ENCODE peak calls at places on chromosomes 7 and 10, in seven cellular contexts. O is AG10803; J is skeletal muscle cell; E is activated naive CD8-positive, alpha-beta T cell treated with anti-CD3 and anti-CD28 coated beads, Interleukin-2, amount 50 U/mL, for 16 hours; A is activated effector memory CD4-positive, alpha-beta T cell treated with Interleukin-2 at 50 U/mL for 16 hours; I is T-helper 1 cell; B is stimulated activated CD4-positive, alpha-beta T cell treated with anti-CD3 and anti-CD28 coated beads, TNF-alpha, amount 100 ng/mL, for 24 hours. P is an unnamed sample.

GRCh38 chr7:1703475-1704325 is 33.6 kb downstream of the ELFN1 start:
- DNase-seq in O (no peak), J (no peak), E (no peak), A (no peak), I (no peak), B (no peak), P (no peak)

GRCh38 chr7:69228212-69228811 is 370.0 kb upstream of the AUTS2 start:
- DNase-seq in O (no peak), J (no peak), E (no peak), A (no peak), I (no peak), B (no peak), P (no peak)

GRCh38 chr10:7258948-7259523 is 151.8 kb downstream of the SFMBT2 start:
- DNase-seq in O (no peak), J (peak; percentile 31), E (peak; percentile 40), A (peak; percentile 35), I (no peak), B (peak; percentile 51), P (no peak)

GRCh38 chr10:124420254-124420653 is 1.5 kb upstream of the OAT start:
- DNase-seq in O (no peak), J (no peak), E (no peak), A (no peak), I (no peak), B (no peak), P (no peak)

GRCh38 chr10:123669901-123670300 is 3.7 kb downstream of the GPR26 start:
- DNase-seq in O (peak; percentile 62), J (no peak), E (no peak), A (no peak), I (no peak), B (no peak), P (peak; percentile 54)

GRCh38 chr7:21142081-21142480 is 285.8 kb upstream of the SP4 start:
- DNase-seq in O (no peak), J (no peak), E (no peak), A (no peak), I (no peak), B (no peak), P (no peak)

GRCh38 chr10:84329094-84329611 is 764 bp downstream of the CCSER2 start:
- DNase-seq in O (peak; percentile 42), J (no peak), E (peak; percentile 59), A (peak; percentile 67), I (peak; percentile 63), B (peak; percentile 57), P (peak; percentile 34)

GRCh38 chr10:30088178-30088577 is 28.8 kb upstream of the JCAD start:
- DNase-seq in O (no peak), J (no peak), E (no peak), A (no peak), I (no peak), B (no peak), P (no peak)

GRCh38 chr7:50982626-50983025 is 199.9 kb upstream of the GRB10 start:
- DNase-seq in O (no peak), J (no peak), E (no peak), A (no peak), I (no peak), B (no peak), P (no peak)

GRCh38 chr10:13956826-13957225 is 370.1 kb downstream of the PRPF18 start:
- DNase-seq in O (peak; percentile 88), J (peak; percentile 73), E (no peak), A (no peak), I (no peak), B (no peak), P (peak; percentile 72)

GRCh38 chr10:84789050-84789449 is 460.7 kb downstream of the CCSER2 start:
- DNase-seq in O (no peak), J (no peak), E (no peak), A (no peak), I (no peak), B (no peak), P (no peak)

P was measured in GM03348.